ENCODE peak calls at places on chromosomes 16 and 17, in ten cellular contexts. U, P, W, F, A, O, I, E, J and Z are unnamed samples.

GRCh38 chr17:40615295-40615988 is 32.2 kb downstream of the SMARCE1 start:
- DNase-seq in O (no peak), P (peak; percentile 83), F (peak; percentile 67), E (peak; percentile 53), U (no peak), I (peak; percentile 47), A (peak; percentile 26), W (no peak), J (peak; percentile 58), Z (no peak)

GRCh38 chr17:61221597-61222471 is 177.8 kb upstream of the TBX2 start:
- DNase-seq in W (no peak), O (no peak), J (no peak), F (no peak), A (no peak), I (no peak), P (no peak), E (no peak), U (no peak), Z (no peak)

GRCh38 chr16:25060920-25061319 is 45.8 kb upstream of the ARHGAP17 start:
- DNase-seq in I (no peak), O (no peak), A (no peak), W (no peak), F (no peak), J (no peak), P (no peak), U (no peak), E (no peak), Z (no peak)

GRCh38 chr17:74519951-74520553 is 11.2 kb downstream of the CD300LB start:
- DNase-seq in I (no peak), W (no peak), O (no peak), U (no peak), J (no peak), A (no peak), P (no peak), F (no peak), E (no peak), Z (peak; percentile 57)

GRCh38 chr16:69890114-69890890 is 60.8 kb upstream of the CLEC18A start:
- DNase-seq in I (peak; percentile 64), J (peak; percentile 43), A (peak; percentile 73), P (peak; percentile 97), O (peak; percentile 83), W (peak; percentile 19), U (peak; percentile 46), F (no peak), E (no peak), Z (peak; percentile 83)

GRCh38 chr17:82241926-82242697 is 13.3 kb downstream of the SLC16A3 start:
- DNase-seq in A (peak; percentile 50), O (no peak), P (no peak), E (no peak), U (no peak), W (no peak), I (no peak), J (no peak), F (no peak), Z (no peak)

GRCh38 chr16:4067262-4068001 is 48.8 kb downstream of the ADCY9 start:
- DNase-seq in O (peak; percentile 35), P (no peak), J (no peak), U (no peak), A (peak; percentile 88), I (no peak), F (no peak), E (no peak), W (no peak), Z (no peak)

GRCh38 chr17:36851230-36851629 is 86.0 kb upstream of the LHX1 start:
- DNase-seq in U (no peak), P (no peak), E (no peak), W (no peak), A (no peak), I (no peak), J (no peak), O (no peak), F (no peak), Z (no peak)

GRCh38 chr16:58022601-58023371 is 2.8 kb upstream of the MMP15 start:
- DNase-seq in F (no peak), O (peak; percentile 80), I (peak; percentile 86), E (peak; percentile 34), W (no peak), P (no peak), J (no peak), A (peak; percentile 62), U (no peak), Z (no peak)

GRCh38 chr16:77539336-77539735 is 104.5 kb upstream of the ADAMTS18 start:
- DNase-seq in A (no peak), U (no peak), W (no peak), P (no peak), J (no peak), I (no peak), F (no peak), E (no peak), O (no peak), Z (no peak)

GRCh38 chr16:15827299-15827698 is 29.5 kb downstream of the MYH11 start:
- DNase-seq in F (no peak), E (no peak), I (no peak), W (no peak), U (no peak), O (no peak), J (no peak), A (no peak), P (no peak), Z (no peak)

GRCh38 chr17:2792541-2793169 is 3.6 kb upstream of the RAP1GAP2 start:
- DNase-seq in U (no peak), O (no peak), A (no peak), P (no peak), J (no peak), I (no peak), E (no peak), F (no peak), W (no peak), Z (no peak)

GRCh38 chr17:61833536-61834203 is 29.7 kb downstream of the BRIP1 start:
- DNase-seq in O (no peak), J (peak; percentile 40), A (peak; percentile 67), E (no peak), U (no peak), P (peak; percentile 88), W (no peak), F (peak; percentile 72), I (no peak), Z (no peak)

GRCh38 chr17:67359960-67360817 is 6.2 kb downstream of the PSMD12 start:
- DNase-seq in W (no peak), F (no peak), I (no peak), J (no peak), O (no peak), U (no peak), A (peak; percentile 20), E (peak; percentile 5), P (peak; percentile 66), Z (no peak)

GRCh38 chr16:30896203-30896889 is at the start of gene CTF1:
- DNase-seq in W (peak; percentile 48), J (no peak), E (peak; percentile 68), A (peak; percentile 83), U (peak; percentile 57), P (no peak), I (peak; percentile 68), O (peak; percentile 92), F (no peak), Z (peak; percentile 79)

GRCh38 chr17:73231363-73231762 is 30.3 kb downstream of the CPSF4L start:
- DNase-seq in I (no peak), A (no peak), O (no peak), W (no peak), P (peak; percentile 43), U (no peak), J (no peak), F (peak; percentile 32), E (peak; percentile 34), Z (no peak)

GRCh38 chr16:58506241-58507194 is 6.6 kb downstream of the NDRG4 start:
- DNase-seq in O (peak; percentile 52), A (no peak), E (no peak), F (no peak), W (no peak), U (no peak), I (no peak), P (no peak), J (no peak), Z (no peak)

GRCh38 chr17:19727466-19728113 is 11.2 kb upstream of the SLC47A2 start:
- DNase-seq in E (peak; percentile 94), P (peak; percentile 78), O (no peak), J (no peak), U (no peak), F (no peak), I (no peak), A (peak; percentile 99), W (peak; percentile 78), Z (peak; percentile 83)

GRCh38 chr16:50478773-50479149 is 69.4 kb upstream of the NKD1 start:
- DNase-seq in W (no peak), J (no peak), A (no peak), E (peak; percentile 86), U (no peak), P (no peak), I (no peak), F (no peak), O (no peak), Z (no peak)